ENCODE peak calls at places on chromosomes 2 and 18, in four cellular contexts. One of them, this sample, is unnamed.

GRCh38 chr2:40957508-40957907 is 505.6 kb upstream of the SLC8A1 start:
- DNase-seq in epithelial cell of esophagus: peak
- DNase-seq in adrenal gland: no peak
- DNase-seq in thyroid gland: no peak
- DNase-seq in this sample: peak

GRCh38 chr2:205586626-205587025 is 95.7 kb upstream of the NRP2 start:
- DNase-seq in epithelial cell of esophagus: peak
- DNase-seq in adrenal gland: no peak
- DNase-seq in thyroid gland: no peak
- DNase-seq in this sample: no peak

GRCh38 chr2:69608109-69608508 is 35.4 kb downstream of the AAK1 start:
- DNase-seq in epithelial cell of esophagus: no peak
- DNase-seq in thyroid gland: peak
- DNase-seq in adrenal gland: no peak
- DNase-seq in this sample: no peak

GRCh38 chr2:207796585-207797350 is 27.1 kb upstream of the FZD5 start:
- DNase-seq in adrenal gland: no peak
- DNase-seq in epithelial cell of esophagus: peak
- DNase-seq in thyroid gland: peak
- DNase-seq in this sample: peak

GRCh38 chr2:20291106-20291564 is 59.5 kb downstream of the PUM2 start:
- DNase-seq in adrenal gland: peak
- DNase-seq in thyroid gland: peak
- DNase-seq in epithelial cell of esophagus: peak
- DNase-seq in this sample: peak

GRCh38 chr2:10157293-10157692 is 34.8 kb downstream of the RRM2 start:
- DNase-seq in thyroid gland: no peak
- DNase-seq in adrenal gland: no peak
- DNase-seq in epithelial cell of esophagus: no peak
- DNase-seq in this sample: no peak

GRCh38 chr2:62313433-62314227 is 117.7 kb downstream of the B3GNT2 start:
- DNase-seq in epithelial cell of esophagus: no peak
- DNase-seq in thyroid gland: no peak
- DNase-seq in adrenal gland: no peak
- DNase-seq in this sample: no peak

GRCh38 chr18:77059294-77059916 is 73.2 kb downstream of the MBP start:
- DNase-seq in thyroid gland: peak
- DNase-seq in adrenal gland: no peak
- DNase-seq in epithelial cell of esophagus: peak
- DNase-seq in this sample: peak

GRCh38 chr18:45267622-45268021 is 347.7 kb upstream of the SLC14A2 start:
- DNase-seq in adrenal gland: no peak
- DNase-seq in thyroid gland: no peak
- DNase-seq in epithelial cell of esophagus: no peak
- DNase-seq in this sample: no peak

DNA sequence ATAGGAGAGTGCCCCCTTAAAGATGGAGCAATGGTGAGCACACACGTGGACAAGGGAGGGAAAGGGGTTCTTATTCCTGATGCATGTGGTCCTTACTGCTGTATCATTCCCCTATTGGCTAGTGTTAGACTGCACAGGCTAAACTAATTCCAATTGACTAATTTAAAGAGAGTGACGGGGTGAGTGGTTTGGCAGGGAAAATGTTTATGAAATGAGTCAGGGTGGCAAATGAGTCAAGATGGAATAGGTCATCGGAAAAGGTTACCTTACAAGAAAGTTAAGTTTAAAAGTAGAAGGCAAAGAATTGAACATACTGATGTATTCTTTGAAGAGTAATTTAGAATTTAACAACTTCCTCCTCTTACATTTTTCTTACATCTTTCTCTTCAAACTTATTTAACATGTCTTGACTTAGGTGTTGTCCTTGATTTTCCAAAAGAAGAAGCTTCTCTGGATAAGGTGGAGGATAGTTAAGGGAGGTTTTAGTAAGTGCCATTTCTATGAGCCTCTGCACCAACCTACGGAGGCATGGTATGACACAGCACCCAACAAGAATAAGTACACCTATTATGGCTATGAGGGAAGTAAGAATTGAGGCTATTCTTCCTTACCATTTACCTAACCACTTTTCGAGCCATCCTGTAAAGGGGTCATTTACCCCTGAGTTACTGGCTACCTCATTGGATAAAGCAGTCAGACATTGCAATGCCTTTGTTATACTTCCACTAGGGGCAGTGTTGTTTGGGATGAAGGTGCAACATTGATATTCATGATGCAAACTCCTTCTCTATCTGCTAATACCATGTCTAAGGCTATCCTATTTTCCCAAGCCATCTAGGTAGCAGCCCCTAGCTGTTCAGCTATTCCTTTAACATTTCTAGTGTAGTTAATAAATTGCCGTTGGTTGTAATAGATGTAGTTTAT is 1345.8 kb upstream of the LRRTM1 start:
- DNase-seq in thyroid gland: no peak
- DNase-seq in adrenal gland: no peak
- DNase-seq in epithelial cell of esophagus: peak
- DNase-seq in this sample: peak
- TF ChIP-seq CTCF in thyroid gland: no peak
- TF ChIP-seq CTCF in adrenal gland: no peak
- TF ChIP-seq CTCF in epithelial cell of esophagus: no peak
- TF ChIP-seq CTCF in this sample: peak

DNA sequence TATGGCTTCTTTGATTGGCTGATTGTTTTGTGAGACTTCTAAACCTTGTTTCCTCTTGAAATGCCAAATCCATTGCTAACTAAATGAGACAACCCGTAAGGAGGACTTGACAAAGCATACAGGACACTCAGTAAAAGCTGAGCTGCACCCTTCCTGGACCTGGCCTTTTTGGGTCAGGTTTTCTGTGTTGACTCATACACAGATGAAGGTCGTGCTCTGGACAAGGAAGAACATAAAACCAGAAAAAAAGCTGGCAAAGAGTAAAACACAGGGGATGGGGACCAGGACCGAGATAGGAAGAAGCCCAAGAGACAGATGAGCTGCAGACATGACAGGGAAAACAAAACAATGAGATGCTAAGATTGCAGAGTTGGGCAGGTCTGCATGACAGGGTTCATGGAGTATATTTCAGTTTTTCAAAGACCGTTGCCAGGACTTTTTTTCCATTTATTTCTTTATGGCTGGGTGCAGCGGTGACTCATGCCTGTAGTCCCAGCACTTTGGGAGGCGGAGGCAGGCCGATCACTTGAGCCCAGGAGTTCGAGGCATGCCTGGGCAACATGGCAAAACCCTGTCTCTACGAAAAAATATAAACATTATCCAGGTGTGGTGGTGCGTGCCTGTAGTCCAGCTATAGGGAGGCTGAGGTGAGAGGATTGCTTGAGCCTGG is 41.4 kb downstream of the INO80C start:
- DNase-seq in adrenal gland: peak
- DNase-seq in thyroid gland: no peak
- DNase-seq in epithelial cell of esophagus: peak
- DNase-seq in this sample: peak
- TF ChIP-seq CTCF in adrenal gland: no peak
- TF ChIP-seq CTCF in thyroid gland: no peak
- TF ChIP-seq CTCF in epithelial cell of esophagus: no peak
- TF ChIP-seq CTCF in this sample: no peak

GRCh38 chr18:27595121-27595848 is 410.2 kb upstream of the CHST9 start:
- DNase-seq in epithelial cell of esophagus: no peak
- DNase-seq in adrenal gland: no peak
- DNase-seq in thyroid gland: no peak
- DNase-seq in this sample: no peak
- TF ChIP-seq CTCF in epithelial cell of esophagus: no peak
- TF ChIP-seq CTCF in adrenal gland: no peak
- TF ChIP-seq CTCF in thyroid gland: no peak
- TF ChIP-seq CTCF in this sample: no peak

DNA sequence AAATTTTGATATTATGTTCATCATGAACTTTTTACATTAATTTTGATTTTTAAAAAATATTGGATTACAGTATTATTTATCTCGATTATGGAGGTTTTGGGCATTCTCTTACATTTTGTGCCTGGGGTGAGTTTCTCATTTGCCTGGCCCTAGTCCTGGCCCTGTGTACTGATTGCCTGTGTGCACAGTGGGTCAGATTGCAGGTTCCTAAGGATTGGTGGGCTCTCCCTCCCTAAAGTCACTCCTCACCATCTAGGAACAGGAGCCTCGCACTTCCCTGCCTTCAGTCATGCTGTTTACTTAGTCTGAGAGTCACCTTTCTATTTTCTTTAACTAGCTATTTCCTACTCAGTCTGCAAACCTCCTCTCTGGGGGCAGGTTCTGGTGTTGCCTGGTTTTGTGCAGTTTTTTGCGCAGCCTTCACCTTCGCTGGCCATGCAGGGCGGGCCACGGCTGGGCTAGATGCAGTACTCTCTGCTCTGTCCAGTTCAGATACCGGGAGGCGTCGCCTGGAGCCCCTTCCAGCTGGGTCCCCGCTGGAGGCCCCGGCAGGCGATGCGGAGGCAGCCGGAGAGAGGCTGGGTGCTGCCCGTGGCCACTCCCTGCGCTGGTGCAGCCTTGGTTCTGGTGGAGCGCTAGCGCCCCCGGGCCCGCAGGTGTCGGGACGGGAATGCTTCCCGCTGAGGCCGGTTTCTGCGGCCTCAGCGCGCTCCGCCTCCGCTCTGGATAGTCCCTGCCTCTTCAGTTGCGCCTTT is 23.3 kb upstream of the MC5R start:
- DNase-seq in epithelial cell of esophagus: peak
- DNase-seq in thyroid gland: peak
- DNase-seq in adrenal gland: peak
- DNase-seq in this sample: peak
- TF ChIP-seq CTCF in epithelial cell of esophagus: peak
- TF ChIP-seq CTCF in thyroid gland: peak
- TF ChIP-seq CTCF in adrenal gland: peak
- TF ChIP-seq CTCF in this sample: peak

DNA sequence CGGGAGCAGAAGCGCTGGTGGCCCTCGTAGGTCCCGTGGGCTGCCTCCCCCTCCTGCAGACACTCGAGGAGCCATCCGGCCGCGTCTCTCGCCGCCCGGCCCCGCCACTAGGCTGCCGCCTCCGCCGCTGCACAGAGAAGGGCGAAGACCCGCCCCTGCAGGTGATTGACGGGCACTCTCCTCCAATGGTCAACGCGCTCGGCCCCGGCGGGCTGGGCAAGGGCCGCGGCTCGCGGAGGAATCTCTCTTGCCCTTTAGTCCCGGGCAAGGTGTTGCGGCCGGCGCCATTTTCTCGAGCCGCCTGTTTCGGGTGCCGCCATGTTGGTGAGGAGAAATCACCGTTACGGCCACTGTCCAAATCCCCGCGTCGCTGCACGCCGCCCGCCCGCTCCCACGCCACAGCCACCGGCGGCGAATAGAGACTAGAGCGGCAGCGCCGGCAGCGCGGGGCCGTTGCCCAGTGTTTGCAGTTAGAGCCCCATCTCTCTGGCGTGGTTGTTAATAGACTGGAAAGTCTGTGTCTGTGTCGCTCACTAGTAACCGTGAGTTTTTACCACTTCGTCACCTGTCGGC is at the start of gene ZC3H6:
- DNase-seq in thyroid gland: peak
- DNase-seq in epithelial cell of esophagus: peak
- DNase-seq in adrenal gland: peak
- DNase-seq in this sample: peak
- TF ChIP-seq CTCF in thyroid gland: peak
- TF ChIP-seq CTCF in epithelial cell of esophagus: no peak
- TF ChIP-seq CTCF in adrenal gland: no peak
- TF ChIP-seq CTCF in this sample: no peak

DNA sequence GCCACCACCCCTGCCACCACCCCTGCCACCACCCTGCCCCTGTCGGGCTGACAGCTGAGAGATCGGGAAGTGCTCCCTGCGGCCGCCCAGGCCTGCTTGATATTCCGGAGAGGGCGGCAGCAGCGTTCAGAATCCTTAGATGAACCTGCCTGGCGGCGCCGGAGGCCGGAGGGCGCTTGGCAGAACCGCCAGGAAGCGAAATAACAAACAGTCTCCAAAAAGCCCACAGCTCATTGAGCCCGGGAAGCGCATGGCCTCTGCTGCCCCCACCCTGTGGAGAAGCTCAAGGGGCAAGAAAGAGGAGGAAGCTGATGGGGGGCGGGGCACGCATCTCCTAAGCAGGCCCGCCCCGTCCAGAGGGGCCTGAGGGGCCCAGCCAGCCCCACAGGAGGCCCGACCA is 92.2 kb upstream of the MBOAT2 start:
- DNase-seq in epithelial cell of esophagus: peak
- DNase-seq in adrenal gland: peak
- DNase-seq in thyroid gland: peak
- DNase-seq in this sample: no peak
- TF ChIP-seq CTCF in epithelial cell of esophagus: peak
- TF ChIP-seq CTCF in adrenal gland: no peak
- TF ChIP-seq CTCF in thyroid gland: no peak
- TF ChIP-seq CTCF in this sample: no peak

GRCh38 chr2:241272722-241273551 is 42.5 kb downstream of the HDLBP start:
- DNase-seq in adrenal gland: peak
- DNase-seq in epithelial cell of esophagus: peak
- DNase-seq in thyroid gland: peak
- DNase-seq in this sample: peak

GRCh38 chr2:241274127-241274526 is 41.3 kb downstream of the HDLBP start:
- DNase-seq in epithelial cell of esophagus: no peak
- DNase-seq in thyroid gland: no peak
- DNase-seq in adrenal gland: no peak
- DNase-seq in this sample: no peak

GRCh38 chr2:241272298-241272721 is 43.2 kb downstream of the HDLBP start:
- DNase-seq in adrenal gland: peak
- DNase-seq in epithelial cell of esophagus: no peak
- DNase-seq in thyroid gland: peak
- DNase-seq in this sample: peak

GRCh38 chr2:241271641-241272297 is 43.7 kb downstream of the HDLBP start:
- DNase-seq in adrenal gland: peak
- DNase-seq in thyroid gland: peak
- DNase-seq in epithelial cell of esophagus: peak
- DNase-seq in this sample: peak

GRCh38 chr2:241273552-241273988 is 41.9 kb downstream of the HDLBP start:
- DNase-seq in thyroid gland: no peak
- DNase-seq in epithelial cell of esophagus: no peak
- DNase-seq in adrenal gland: no peak
- DNase-seq in this sample: no peak
- TF ChIP-seq CTCF in thyroid gland: no peak
- TF ChIP-seq CTCF in epithelial cell of esophagus: peak
- TF ChIP-seq CTCF in adrenal gland: no peak
- TF ChIP-seq CTCF in this sample: no peak